ENCODE peak calls at places on chromosomes 12 and 14, in four cellular contexts. V is A549, R is tibial nerve, J is GM23248. S is an unnamed sample.

GRCh38 chr14:68864301-68864810 is 71.5 kb upstream of the ZFP36L1 start:
- DNase-seq in J (peak), V (no peak), R (no peak), S (no peak)

GRCh38 chr14:104843006-104843405 is 22.1 kb upstream of the CEP170B start:
- DNase-seq in V (no peak), R (no peak), J (no peak), S (no peak)

GRCh38 chr12:103806807-103807206 is 34.2 kb downstream of the NT5DC3 start:
- DNase-seq in V (no peak), R (no peak), J (no peak), S (no peak)

GRCh38 chr12:24240707-24241106 is 291.2 kb upstream of the SOX5 start:
- DNase-seq in R (no peak), V (no peak), J (no peak), S (no peak)

GRCh38 chr12:25307818-25308217 is 57.1 kb upstream of the KRAS start:
- DNase-seq in V (no peak), J (peak), R (no peak), S (no peak)

GRCh38 chr14:92917041-92917940 is 5.7 kb upstream of the CHGA start:
- DNase-seq in J (no peak), V (no peak), R (no peak), S (no peak)

GRCh38 chr12:4934651-4935050 is 24.9 kb downstream of the KCNA1 start:
- DNase-seq in J (peak), V (no peak), R (no peak), S (no peak)

GRCh38 chr14:79986251-79986650 is 225.1 kb downstream of the DIO2 start:
- DNase-seq in R (no peak), V (no peak), J (no peak), S (no peak)

GRCh38 chr14:41280745-41281144 is 325.9 kb upstream of the LRFN5 start:
- DNase-seq in J (peak), R (no peak), V (no peak), S (no peak)

GRCh38 chr14:98906123-98906995 is 365.6 kb downstream of the BCL11B start:
- DNase-seq in J (no peak), V (peak), R (peak), S (no peak)

GRCh38 chr14:85122690-85123089 is 407.3 kb upstream of the FLRT2 start:
- DNase-seq in V (no peak), R (no peak), J (no peak), S (no peak)

GRCh38 chr14:54633076-54633475 is 66.1 kb downstream of the SAMD4A start:
- DNase-seq in J (no peak), V (no peak), R (no peak), S (no peak)
- H3K27ac ChIP-seq in J (no peak), V (no peak), R (no peak), S (no peak)

DNA sequence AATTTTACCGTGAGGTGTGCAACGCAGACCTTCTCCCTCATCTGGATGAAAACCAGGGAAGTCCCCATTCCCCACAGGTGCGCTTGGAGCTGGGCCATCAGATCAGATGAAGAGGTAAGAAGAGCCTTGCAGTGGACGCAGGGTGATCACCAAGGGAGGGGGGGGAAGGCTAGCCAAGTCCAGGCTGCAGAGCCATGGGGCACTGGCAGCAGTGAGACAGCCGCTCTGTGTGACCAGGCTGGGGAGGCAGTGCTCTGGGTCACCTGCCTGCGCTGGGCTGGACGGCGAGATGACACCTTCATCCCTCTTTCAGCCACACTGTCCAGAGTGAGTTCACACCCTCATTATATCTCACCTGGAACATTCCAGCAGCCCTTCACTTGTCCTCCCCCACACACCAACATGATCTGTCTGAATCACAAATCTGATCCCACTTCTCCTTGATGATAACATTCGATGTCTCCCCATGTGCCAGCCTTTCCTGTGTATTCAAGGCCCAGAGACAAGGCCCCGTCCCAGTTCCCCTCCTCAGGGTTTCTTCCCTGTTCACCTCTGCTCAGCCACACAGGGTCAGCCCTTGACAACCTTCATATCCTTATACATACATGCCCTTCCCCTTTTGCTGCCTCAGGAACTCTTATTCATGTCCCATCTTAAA is 65.9 kb upstream of the VASH1 start:
- DNase-seq in V (no peak), R (no peak), J (no peak), S (no peak)
- H3K27ac ChIP-seq in V (no peak), R (no peak), J (no peak), S (no peak)

GRCh38 chr12:2083561-2083960 is 30.8 kb downstream of the CACNA1C start:
- DNase-seq in V (no peak), J (peak), R (no peak), S (no peak)
- H3K27ac ChIP-seq in V (no peak), J (no peak), R (no peak), S (no peak)

DNA sequence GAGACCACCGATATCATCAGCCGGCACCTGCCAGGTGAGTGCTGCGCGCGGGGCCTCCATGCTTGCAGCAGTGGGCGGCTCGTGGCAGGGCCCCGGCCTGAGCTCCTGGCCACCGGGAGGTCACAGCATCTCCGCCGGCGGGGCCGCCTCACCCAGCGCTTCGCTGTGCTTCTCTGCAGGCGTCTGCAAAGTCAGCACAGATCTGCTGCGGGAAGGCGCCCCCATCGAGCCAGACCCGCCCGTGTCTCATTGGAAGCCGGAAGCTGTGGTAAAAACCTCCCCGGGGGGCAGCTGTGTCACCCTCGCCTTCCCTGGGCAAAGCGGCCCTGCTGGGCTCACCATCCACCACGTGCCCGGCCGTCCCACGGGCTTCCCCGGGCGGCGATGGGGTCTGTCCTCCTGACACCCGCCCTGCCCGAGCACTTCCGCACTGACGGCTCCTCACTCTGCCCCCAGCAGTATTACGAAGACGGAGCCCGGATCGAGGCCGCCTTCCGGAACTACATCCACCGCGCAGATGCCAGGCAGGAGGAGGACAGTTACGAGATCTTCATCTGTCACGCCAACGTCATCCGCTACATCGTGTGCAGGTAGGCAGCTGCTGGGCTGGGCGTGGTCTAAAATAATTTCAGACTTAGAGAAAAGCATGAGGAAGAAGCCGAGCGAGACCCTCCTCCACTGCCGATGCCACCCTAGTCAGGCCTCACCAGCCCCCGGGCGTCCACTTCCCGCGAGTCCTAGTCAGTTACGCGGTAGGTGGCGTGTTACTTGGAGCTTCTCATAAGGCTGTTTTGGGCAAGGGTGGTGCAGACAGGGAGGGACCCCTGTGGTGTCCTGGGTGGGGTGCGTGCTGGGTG is 7.1 kb downstream of the PGAM5 start:
- DNase-seq in V (no peak), R (no peak), J (peak), S (no peak)
- H3K27ac ChIP-seq in V (no peak), R (no peak), J (no peak), S (no peak)

GRCh38 chr12:106910202-106910601 is 45.5 kb upstream of the TMEM263 start:
- DNase-seq in V (no peak), R (no peak), J (no peak), S (no peak)
- H3K27ac ChIP-seq in V (no peak), R (no peak), J (no peak), S (no peak)

DNA sequence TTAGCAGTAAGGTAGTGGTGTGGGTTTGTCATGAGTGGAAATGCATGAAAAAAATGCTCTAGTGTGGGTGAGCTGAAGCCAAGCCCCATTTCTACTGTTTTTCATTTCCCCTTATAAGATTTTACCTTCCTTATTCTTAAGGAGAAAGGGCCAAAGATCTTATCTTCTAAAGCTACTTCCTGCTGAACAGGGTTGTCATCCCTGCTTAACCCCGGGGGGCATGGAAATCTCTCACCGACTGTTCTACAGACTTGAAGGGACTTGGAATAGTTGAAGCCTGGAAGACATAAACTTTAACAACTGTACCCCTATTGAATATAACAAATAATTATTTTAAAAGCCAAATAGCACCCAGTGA is 1.6 kb upstream of the GMFB start:
- DNase-seq in V (no peak), R (no peak), J (no peak), S (no peak)
- H3K27ac ChIP-seq in V (no peak), R (no peak), J (no peak), S (no peak)

GRCh38 chr12:79936670-79937069 is 1.8 kb upstream of the PPP1R12A start:
- DNase-seq in J (no peak), V (no peak), R (no peak), S (no peak)
- H3K27ac ChIP-seq in J (no peak), V (no peak), R (peak), S (no peak)